ENCODE peak calls at places on chromosomes 3 and 15, in six cellular contexts. One of them, this sample, is unnamed.

GRCh38 chr3:196604548-196604947 is 34.9 kb upstream of the NRROS start:
- DNase-seq in lower lobe of right lung: no peak
- DNase-seq in breast epithelium: no peak
- DNase-seq in heart left ventricle: no peak
- DNase-seq in lower leg skin: no peak
- DNase-seq in B cell: peak; percentile 81
- DNase-seq in this sample: peak; percentile 78

GRCh38 chr15:46442196-46442595 is 807.4 kb downstream of the SQOR start:
- DNase-seq in lower leg skin: no peak
- DNase-seq in breast epithelium: no peak
- DNase-seq in heart left ventricle: no peak
- DNase-seq in lower lobe of right lung: no peak
- DNase-seq in B cell: no peak
- DNase-seq in this sample: no peak

GRCh38 chr3:36677331-36678007 is 86.9 kb downstream of the DCLK3 start:
- DNase-seq in lower lobe of right lung: no peak
- DNase-seq in heart left ventricle: no peak
- DNase-seq in lower leg skin: no peak
- DNase-seq in breast epithelium: no peak
- DNase-seq in B cell: no peak
- DNase-seq in this sample: no peak

GRCh38 chr3:45060165-45060897 is 34.2 kb downstream of the CLEC3B start:
- DNase-seq in heart left ventricle: no peak
- DNase-seq in breast epithelium: no peak
- DNase-seq in lower lobe of right lung: no peak
- DNase-seq in lower leg skin: no peak
- DNase-seq in B cell: no peak
- DNase-seq in this sample: no peak

GRCh38 chr3:61077551-61077950 is 173.7 kb downstream of the FHIT start:
- DNase-seq in B cell: no peak
- DNase-seq in heart left ventricle: no peak
- DNase-seq in breast epithelium: no peak
- DNase-seq in lower lobe of right lung: no peak
- DNase-seq in lower leg skin: no peak
- DNase-seq in this sample: no peak

GRCh38 chr3:138468451-138468850 is 34.0 kb downstream of the ESYT3 start:
- DNase-seq in lower leg skin: no peak
- DNase-seq in B cell: no peak
- DNase-seq in breast epithelium: no peak
- DNase-seq in heart left ventricle: no peak
- DNase-seq in lower lobe of right lung: no peak
- DNase-seq in this sample: no peak

GRCh38 chr3:45590822-45591546 is 3.6 kb upstream of the LIMD1 start:
- DNase-seq in breast epithelium: no peak
- DNase-seq in heart left ventricle: no peak
- DNase-seq in lower leg skin: no peak
- DNase-seq in B cell: no peak
- DNase-seq in lower lobe of right lung: no peak
- DNase-seq in this sample: no peak

GRCh38 chr3:119420196-119420595 is 43.2 kb downstream of the TMEM39A start:
- DNase-seq in B cell: no peak
- DNase-seq in heart left ventricle: no peak
- DNase-seq in breast epithelium: no peak
- DNase-seq in lower lobe of right lung: no peak
- DNase-seq in lower leg skin: no peak
- DNase-seq in this sample: no peak

GRCh38 chr3:179943097-179943880 is 93.4 kb downstream of the PEX5L start:
- DNase-seq in B cell: no peak
- DNase-seq in heart left ventricle: no peak
- DNase-seq in breast epithelium: no peak
- DNase-seq in lower leg skin: no peak
- DNase-seq in lower lobe of right lung: no peak
- DNase-seq in this sample: no peak

GRCh38 chr3:90092994-90093393 is 985.6 kb downstream of the EPHA3 start:
- DNase-seq in B cell: no peak
- DNase-seq in lower leg skin: no peak
- DNase-seq in heart left ventricle: no peak
- DNase-seq in lower lobe of right lung: no peak
- DNase-seq in breast epithelium: no peak
- DNase-seq in this sample: no peak

GRCh38 chr15:79296583-79296982 is 14.1 kb downstream of the ANKRD34C start:
- DNase-seq in lower leg skin: no peak
- DNase-seq in B cell: no peak
- DNase-seq in breast epithelium: no peak
- DNase-seq in lower lobe of right lung: no peak
- DNase-seq in heart left ventricle: no peak
- DNase-seq in this sample: peak; percentile 19

GRCh38 chr3:2390926-2391532 is 292.4 kb downstream of the CNTN4 start:
- DNase-seq in lower lobe of right lung: no peak
- DNase-seq in heart left ventricle: no peak
- DNase-seq in B cell: no peak
- DNase-seq in lower leg skin: no peak
- DNase-seq in breast epithelium: no peak
- DNase-seq in this sample: no peak

GRCh38 chr15:87733522-87733921 is 523.0 kb downstream of the NTRK3 start:
- DNase-seq in lower lobe of right lung: no peak
- DNase-seq in B cell: no peak
- DNase-seq in heart left ventricle: no peak
- DNase-seq in breast epithelium: no peak
- DNase-seq in lower leg skin: no peak
- DNase-seq in this sample: no peak

GRCh38 chr3:57918123-57918837 is 89.9 kb upstream of the FLNB start:
- DNase-seq in heart left ventricle: no peak
- DNase-seq in B cell: no peak
- DNase-seq in lower leg skin: no peak
- DNase-seq in breast epithelium: no peak
- DNase-seq in lower lobe of right lung: no peak
- DNase-seq in this sample: no peak

GRCh38 chr3:8739757-8740508 is 6.3 kb downstream of the CAV3 start:
- DNase-seq in lower lobe of right lung: no peak
- DNase-seq in heart left ventricle: no peak
- DNase-seq in breast epithelium: peak; percentile 30
- DNase-seq in B cell: no peak
- DNase-seq in lower leg skin: peak; percentile 74
- DNase-seq in this sample: peak; percentile 17

GRCh38 chr15:63860161-63860954 is 26.6 kb upstream of the HERC1 start:
- DNase-seq in B cell: peak; percentile 80
- DNase-seq in heart left ventricle: no peak
- DNase-seq in lower leg skin: no peak
- DNase-seq in lower lobe of right lung: no peak
- DNase-seq in breast epithelium: no peak
- DNase-seq in this sample: peak; percentile 78

GRCh38 chr3:33442190-33442589 is 2.0 kb upstream of the UBP1 start:
- DNase-seq in lower leg skin: no peak
- DNase-seq in lower lobe of right lung: no peak
- DNase-seq in breast epithelium: no peak
- DNase-seq in B cell: no peak
- DNase-seq in heart left ventricle: no peak
- DNase-seq in this sample: no peak

GRCh38 chr3:33440328-33440577 is at the start of gene UBP1:
- DNase-seq in breast epithelium: no peak
- DNase-seq in lower lobe of right lung: peak; percentile 100
- DNase-seq in B cell: no peak
- DNase-seq in lower leg skin: no peak
- DNase-seq in heart left ventricle: peak; percentile 100
- DNase-seq in this sample: no peak

GRCh38 chr3:33439421-33440327 is 531 bp downstream of the UBP1 start:
- DNase-seq in lower lobe of right lung: peak; percentile 81
- DNase-seq in heart left ventricle: peak; percentile 74
- DNase-seq in breast epithelium: peak; percentile 26
- DNase-seq in lower leg skin: peak; percentile 91
- DNase-seq in B cell: peak; percentile 49
- DNase-seq in this sample: peak; percentile 64

GRCh38 chr3:33441322-33441976 is 1.2 kb upstream of the UBP1 start:
- DNase-seq in B cell: no peak
- DNase-seq in heart left ventricle: no peak
- DNase-seq in lower lobe of right lung: no peak
- DNase-seq in lower leg skin: no peak
- DNase-seq in breast epithelium: peak; percentile 53
- DNase-seq in this sample: peak; percentile 63

GRCh38 chr3:33440578-33441321 is 545 bp upstream of the UBP1 start:
- DNase-seq in breast epithelium: peak; percentile 99
- DNase-seq in lower lobe of right lung: peak; percentile 82
- DNase-seq in B cell: peak; percentile 99
- DNase-seq in lower leg skin: peak; percentile 100
- DNase-seq in heart left ventricle: peak; percentile 77
- DNase-seq in this sample: peak; percentile 99
- TF ChIP-seq CTCF in breast epithelium: peak; percentile 39
- TF ChIP-seq CTCF in lower lobe of right lung: no peak
- TF ChIP-seq CTCF in B cell: no peak
- TF ChIP-seq CTCF in lower leg skin: no peak
- TF ChIP-seq CTCF in heart left ventricle: no peak
- TF ChIP-seq CTCF in this sample: no peak

DNA sequence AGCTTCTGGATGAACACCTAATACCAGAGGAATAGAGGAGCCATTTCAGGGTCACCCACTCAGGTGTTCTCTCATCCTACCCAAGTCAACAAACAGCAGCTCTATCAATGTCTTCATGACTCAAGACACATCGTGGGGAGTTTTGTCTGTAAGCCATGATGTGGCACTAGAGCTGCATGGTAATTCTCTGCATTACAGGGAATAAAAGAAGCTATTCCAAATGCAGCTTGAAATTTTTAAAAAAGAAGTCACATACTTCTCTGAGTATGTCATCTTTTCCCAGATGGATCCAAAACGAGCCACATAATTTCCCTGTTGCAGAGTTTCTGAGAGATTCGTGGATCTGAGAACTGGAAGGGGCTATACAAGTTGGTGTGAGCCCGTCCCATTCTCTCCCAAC is 6.1 kb upstream of the THSD4 start:
- DNase-seq in lower lobe of right lung: no peak
- DNase-seq in B cell: no peak
- DNase-seq in breast epithelium: no peak
- DNase-seq in heart left ventricle: no peak
- DNase-seq in lower leg skin: no peak
- DNase-seq in this sample: no peak
- TF ChIP-seq CTCF in lower lobe of right lung: no peak
- TF ChIP-seq CTCF in B cell: no peak
- TF ChIP-seq CTCF in breast epithelium: no peak
- TF ChIP-seq CTCF in heart left ventricle: no peak
- TF ChIP-seq CTCF in lower leg skin: no peak
- TF ChIP-seq CTCF in this sample: no peak

GRCh38 chr15:76057332-76058000 is 2.3 kb upstream of the TMEM266 start:
- DNase-seq in breast epithelium: no peak
- DNase-seq in lower lobe of right lung: no peak
- DNase-seq in heart left ventricle: no peak
- DNase-seq in B cell: peak; percentile 48
- DNase-seq in lower leg skin: no peak
- DNase-seq in this sample: peak; percentile 70

GRCh38 chr15:76059320-76060097 is at the start of gene TMEM266:
- DNase-seq in breast epithelium: no peak
- DNase-seq in lower leg skin: peak; percentile 87
- DNase-seq in B cell: no peak
- DNase-seq in lower lobe of right lung: peak; percentile 57
- DNase-seq in heart left ventricle: peak; percentile 66
- DNase-seq in this sample: peak; percentile 37

GRCh38 chr15:76056931-76057330 is 2.9 kb upstream of the TMEM266 start:
- DNase-seq in lower leg skin: no peak
- DNase-seq in breast epithelium: no peak
- DNase-seq in lower lobe of right lung: no peak
- DNase-seq in heart left ventricle: no peak
- DNase-seq in B cell: peak; percentile 43
- DNase-seq in this sample: no peak

GRCh38 chr15:76060098-76060989 is 559 bp downstream of the TMEM266 start:
- DNase-seq in heart left ventricle: no peak
- DNase-seq in lower leg skin: no peak
- DNase-seq in breast epithelium: no peak
- DNase-seq in lower lobe of right lung: no peak
- DNase-seq in B cell: peak; percentile 63
- DNase-seq in this sample: peak; percentile 80

DNA sequence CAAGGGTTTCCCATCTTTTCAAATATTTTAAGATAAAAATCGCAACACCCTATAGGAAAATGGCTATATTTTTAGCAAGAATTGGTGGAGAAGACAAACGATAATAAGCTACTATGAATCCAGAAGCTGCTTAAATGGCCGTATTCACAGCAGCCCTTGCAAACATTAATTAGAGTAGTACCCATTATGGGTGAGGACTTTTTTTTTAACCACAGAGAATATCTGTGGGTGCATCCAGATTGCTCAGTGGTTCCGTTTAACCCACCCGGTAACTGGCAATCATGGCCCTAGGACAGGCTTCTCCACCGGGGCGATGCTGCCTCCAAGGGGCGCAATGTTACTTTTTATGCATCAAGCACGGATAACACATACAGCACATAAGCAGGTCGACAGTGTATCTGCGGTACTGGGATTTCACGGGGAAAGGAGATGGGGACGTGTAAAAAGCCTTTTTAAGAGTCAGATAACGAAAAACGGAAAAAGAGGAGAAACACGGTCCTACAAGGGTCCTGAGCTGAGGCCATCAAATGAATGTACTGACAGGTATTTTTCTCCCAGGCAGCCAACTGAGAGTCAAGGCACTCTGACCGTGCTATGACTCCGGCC is 968 bp upstream of the TMEM266 start:
- DNase-seq in lower leg skin: no peak
- DNase-seq in B cell: no peak
- DNase-seq in lower lobe of right lung: no peak
- DNase-seq in breast epithelium: no peak
- DNase-seq in heart left ventricle: no peak
- DNase-seq in this sample: peak; percentile 66
- TF ChIP-seq CTCF in lower leg skin: no peak
- TF ChIP-seq CTCF in B cell: no peak
- TF ChIP-seq CTCF in lower lobe of right lung: no peak
- TF ChIP-seq CTCF in breast epithelium: no peak
- TF ChIP-seq CTCF in heart left ventricle: no peak
- TF ChIP-seq CTCF in this sample: peak; percentile 23

GRCh38 chr3:122774564-122774963 is 19.1 kb downstream of the HSPBAP1 start:
- DNase-seq in lower leg skin: no peak
- DNase-seq in lower lobe of right lung: no peak
- DNase-seq in breast epithelium: no peak
- DNase-seq in heart left ventricle: no peak
- DNase-seq in B cell: no peak
- DNase-seq in this sample: no peak
- TF ChIP-seq CTCF in lower leg skin: no peak
- TF ChIP-seq CTCF in lower lobe of right lung: no peak
- TF ChIP-seq CTCF in breast epithelium: no peak
- TF ChIP-seq CTCF in heart left ventricle: no peak
- TF ChIP-seq CTCF in B cell: no peak
- TF ChIP-seq CTCF in this sample: no peak

GRCh38 chr15:72117698-72118399 is at the start of gene MYO9A:
- DNase-seq in heart left ventricle: peak; percentile 99
- DNase-seq in breast epithelium: peak; percentile 97
- DNase-seq in lower leg skin: peak; percentile 100
- DNase-seq in lower lobe of right lung: peak; percentile 98
- DNase-seq in B cell: peak; percentile 99
- DNase-seq in this sample: peak; percentile 99
- TF ChIP-seq CTCF in heart left ventricle: peak; percentile 8
- TF ChIP-seq CTCF in breast epithelium: no peak
- TF ChIP-seq CTCF in lower leg skin: no peak
- TF ChIP-seq CTCF in lower lobe of right lung: peak; percentile 16
- TF ChIP-seq CTCF in B cell: no peak
- TF ChIP-seq CTCF in this sample: no peak

DNA sequence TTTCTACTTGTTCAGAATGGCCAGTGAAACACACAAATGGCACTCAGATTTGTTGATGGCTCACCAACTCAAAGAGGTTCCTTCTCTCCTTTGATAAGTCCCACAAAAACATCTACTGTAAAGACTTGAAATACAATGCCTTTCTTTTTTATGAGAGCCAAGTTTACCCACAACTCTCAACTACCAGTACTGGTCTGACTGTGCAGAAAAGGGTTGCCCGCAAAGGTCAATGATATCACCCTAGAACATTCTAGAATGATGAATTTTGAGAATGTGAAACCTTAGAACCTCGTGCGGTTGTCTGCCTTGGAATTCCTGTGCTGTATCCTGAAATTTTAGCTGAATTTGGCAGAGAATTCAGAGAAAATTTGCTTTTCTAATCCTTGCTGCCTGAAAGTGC is 19.1 kb upstream of the PPP4R2 start:
- DNase-seq in B cell: no peak
- DNase-seq in heart left ventricle: no peak
- DNase-seq in breast epithelium: no peak
- DNase-seq in lower leg skin: no peak
- DNase-seq in lower lobe of right lung: no peak
- DNase-seq in this sample: peak; percentile 43
- TF ChIP-seq CTCF in B cell: no peak
- TF ChIP-seq CTCF in heart left ventricle: no peak
- TF ChIP-seq CTCF in breast epithelium: no peak
- TF ChIP-seq CTCF in lower leg skin: no peak
- TF ChIP-seq CTCF in lower lobe of right lung: no peak
- TF ChIP-seq CTCF in this sample: no peak

This sample was measured in activated CD8-positive, alpha-beta T cell treated with anti-CD3 and anti-CD28 coated beads for 36 hours.